ENCODE peak calls at places on chromosomes 5 and 9, in nine cellular contexts. V is esophagus muscularis mucosa, Q is transverse colon, U is Peyer's patch, C is body of pancreas, R is A549, L is prostate gland, K is heart left ventricle, B is HCT116. T is an unnamed sample.

GRCh38 chr5:135033866-135034185 is 202 bp downstream of the PITX1 start:
- DNase-seq in R (no peak), V (no peak), K (no peak), Q (no peak), L (no peak), B (no peak), U (no peak), C (no peak), T (no peak)

GRCh38 chr9:107975426-107976010 is 485.9 kb upstream of the KLF4 start:
- DNase-seq in K (no peak), Q (peak), V (no peak), C (no peak), B (no peak), L (peak), U (no peak), R (no peak), T (no peak)

GRCh38 chr5:116371935-116372334 is 202.7 kb downstream of the SEMA6A start:
- DNase-seq in V (peak), Q (no peak), C (no peak), U (no peak), R (no peak), B (no peak), K (no peak), L (no peak), T (no peak)

GRCh38 chr5:37198842-37199241 is 50.3 kb downstream of the CPLANE1 start:
- DNase-seq in C (no peak), V (no peak), Q (no peak), K (no peak), U (no peak), L (no peak), R (no peak), B (no peak), T (no peak)

GRCh38 chr9:94127806-94128205 is 43.5 kb downstream of the PTPDC1 start:
- DNase-seq in K (no peak), V (no peak), B (no peak), R (no peak), C (no peak), L (no peak), U (no peak), Q (no peak), T (no peak)

GRCh38 chr5:98454904-98455303 is 318.6 kb upstream of the RGMB start:
- DNase-seq in L (no peak), R (no peak), K (no peak), C (no peak), U (no peak), B (peak), Q (no peak), V (no peak), T (no peak)

GRCh38 chr5:36172593-36172992 is 20.7 kb downstream of the SKP2 start:
- DNase-seq in R (no peak), U (no peak), C (no peak), V (no peak), L (no peak), Q (no peak), B (no peak), K (no peak), T (no peak)

GRCh38 chr9:115202181-115202580 is 84.2 kb upstream of the TNC start:
- DNase-seq in L (no peak), C (no peak), K (no peak), B (no peak), V (no peak), Q (no peak), R (no peak), U (no peak), T (no peak)

GRCh38 chr9:136342191-136343120 is 15.1 kb downstream of the GPSM1 start:
- DNase-seq in Q (peak), L (peak), V (peak), C (peak), U (peak), K (peak), R (no peak), B (no peak), T (peak)

GRCh38 chr5:111635946-111636315 is 121.1 kb downstream of the NREP start:
- DNase-seq in C (no peak), B (no peak), V (no peak), Q (no peak), R (no peak), U (no peak), L (no peak), K (no peak), T (no peak)

GRCh38 chr5:122089614-122090013 is 11.6 kb upstream of the LOX start:
- DNase-seq in C (no peak), L (no peak), V (no peak), R (no peak), Q (no peak), U (no peak), K (no peak), B (no peak), T (no peak)

GRCh38 chr5:10295619-10296326 is 11.9 kb downstream of the CMBL start:
- DNase-seq in L (no peak), Q (no peak), K (no peak), C (no peak), R (no peak), V (no peak), B (no peak), U (no peak), T (no peak)

GRCh38 chr5:112694853-112695709 is 42.6 kb upstream of the APC start:
- DNase-seq in L (no peak), U (no peak), B (no peak), R (no peak), K (no peak), Q (no peak), V (no peak), C (no peak), T (no peak)

GRCh38 chr5:68428232-68428811 is 212.8 kb downstream of the PIK3R1 start:
- DNase-seq in K (no peak), B (no peak), U (no peak), C (no peak), V (no peak), Q (no peak), L (no peak), R (no peak), T (no peak)

GRCh38 chr5:151799407-151799806 is 27.7 kb downstream of the G3BP1 start:
- DNase-seq in V (no peak), K (no peak), R (no peak), Q (no peak), U (no peak), B (no peak), C (no peak), L (no peak), T (no peak)

GRCh38 chr5:172453206-172453985 is 929 bp downstream of the SH3PXD2B start:
- DNase-seq in Q (peak), B (peak), V (no peak), K (no peak), U (no peak), C (peak), R (peak), L (no peak), T (no peak)

GRCh38 chr9:128587453-128587852 is 35.1 kb downstream of the SPTAN1 start:
- DNase-seq in V (no peak), L (no peak), R (no peak), B (no peak), U (no peak), C (no peak), Q (no peak), K (no peak), T (no peak)

GRCh38 chr9:88933607-88934379 is 57.5 kb upstream of the S1PR3 start:
- DNase-seq in R (no peak), C (no peak), K (no peak), U (no peak), L (no peak), Q (no peak), V (peak), B (no peak), T (no peak)

GRCh38 chr5:150612905-150613670 is 27.4 kb upstream of the SYNPO start:
- DNase-seq in Q (peak), R (no peak), B (no peak), C (peak), U (no peak), K (no peak), V (no peak), L (peak), T (peak)

GRCh38 chr9:22379272-22379671 is 67.4 kb upstream of the DMRTA1 start:
- DNase-seq in L (no peak), K (no peak), V (no peak), Q (no peak), C (no peak), U (no peak), R (no peak), B (no peak), T (no peak)

GRCh38 chr5:5941486-5941885 is 436.9 kb downstream of the MED10 start:
- DNase-seq in L (no peak), K (no peak), B (no peak), R (no peak), U (no peak), V (peak), C (no peak), Q (no peak), T (no peak)

GRCh38 chr9:121906074-121906520 is 187.0 kb downstream of the TTLL11 start:
- DNase-seq in C (no peak), Q (no peak), L (no peak), R (no peak), K (no peak), V (no peak), B (no peak), U (no peak), T (no peak)

GRCh38 chr5:173454381-173454763 is 126.2 kb upstream of the STC2 start:
- DNase-seq in V (no peak), K (no peak), U (no peak), L (no peak), Q (no peak), C (no peak), B (no peak), R (peak), T (no peak)

GRCh38 chr5:134242146-134242545 is 16.3 kb upstream of the PPP2CA start:
- DNase-seq in B (no peak), V (no peak), R (no peak), K (peak), L (no peak), C (peak), Q (peak), U (no peak), T (no peak)

GRCh38 chr5:87298687-87299362 is 31.1 kb downstream of the RASA1 start:
- DNase-seq in U (no peak), V (no peak), C (no peak), B (no peak), L (no peak), Q (no peak), K (no peak), R (no peak), T (no peak)

GRCh38 chr5:179154991-179155955 is 95.1 kb downstream of the ZNF354C start:
- DNase-seq in C (no peak), B (no peak), R (no peak), V (no peak), Q (no peak), L (no peak), U (peak), K (no peak), T (no peak)

GRCh38 chr5:37951946-37952721 is 112.3 kb upstream of the GDNF start:
- DNase-seq in L (no peak), Q (no peak), K (no peak), V (no peak), C (no peak), R (no peak), U (no peak), B (no peak), T (no peak)

DNA sequence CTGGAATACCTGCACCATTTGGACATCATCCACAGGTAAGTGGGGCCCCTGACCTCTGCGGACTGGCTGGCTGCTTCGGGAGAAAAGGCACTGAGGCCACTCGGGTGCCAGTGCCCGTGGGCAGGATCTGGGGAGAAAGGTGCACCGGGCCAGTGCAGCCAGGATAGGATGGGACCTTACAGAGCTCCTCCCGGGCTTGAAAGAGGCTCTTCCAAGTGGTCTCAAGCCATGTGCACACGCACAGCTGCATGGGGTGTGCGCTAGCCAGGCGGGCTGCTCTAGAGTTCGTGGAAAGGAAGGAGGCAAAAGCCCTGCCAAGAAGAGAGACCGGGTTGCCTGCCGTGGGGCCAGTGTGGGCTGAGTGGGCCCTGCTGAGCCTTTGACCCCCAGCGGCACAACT is 13.4 kb downstream of the STKLD1 start:
- DNase-seq in Q (no peak), V (no peak), B (no peak), L (no peak), K (no peak), U (no peak), C (no peak), R (no peak), T (no peak)
- H3K4me3 ChIP-seq in Q (no peak), V (no peak), B (no peak), L (no peak), K (no peak), U (no peak), C (no peak), R (no peak), T (no peak)

GRCh38 chr5:157743163-157744054 is at the start of gene LSM11:
- DNase-seq in K (peak), C (peak), R (peak), L (peak), Q (peak), B (peak), U (peak), V (peak), T (peak)
- TF ChIP-seq POLR2A in K (no peak), C (no peak), R (no peak), L (peak), Q (peak), B (no peak), U (peak), V (no peak), T (no peak)

GRCh38 chr9:547309-547708 is 294.2 kb upstream of the DMRT1 start:
- DNase-seq in R (no peak), B (no peak), U (no peak), K (no peak), Q (no peak), C (no peak), V (no peak), L (no peak), T (no peak)
- H3K4me3 ChIP-seq in R (no peak), B (no peak), U (no peak), K (peak), Q (no peak), C (no peak), V (peak), L (no peak), T (no peak)

GRCh38 chr9:99105152-99106043 is 485 bp downstream of the TGFBR1 start:
- DNase-seq in B (no peak), V (peak), C (peak), U (peak), K (peak), Q (peak), R (peak), L (peak), T (peak)
- TF ChIP-seq POLR2A in B (no peak), V (peak), C (no peak), U (no peak), K (no peak), Q (peak), R (peak), L (peak), T (no peak)

GRCh38 chr5:79986260-79986659 is 4.8 kb downstream of the MTX3 start:
- DNase-seq in R (no peak), K (no peak), U (no peak), Q (no peak), C (no peak), B (no peak), V (no peak), L (no peak), T (no peak)

GRCh38 chr5:79985288-79985687 is 5.8 kb downstream of the MTX3 start:
- DNase-seq in Q (no peak), L (no peak), R (no peak), K (no peak), B (no peak), U (no peak), V (no peak), C (no peak), T (no peak)

GRCh38 chr5:79992891-79993290 is 1.8 kb upstream of the MTX3 start:
- DNase-seq in R (no peak), U (no peak), L (no peak), V (no peak), C (no peak), B (no peak), Q (no peak), K (no peak), T (no peak)

GRCh38 chr5:79990205-79990597 is 861 bp downstream of the MTX3 start:
- DNase-seq in K (no peak), L (no peak), U (no peak), Q (no peak), R (no peak), C (no peak), V (no peak), B (no peak), T (no peak)

DNA sequence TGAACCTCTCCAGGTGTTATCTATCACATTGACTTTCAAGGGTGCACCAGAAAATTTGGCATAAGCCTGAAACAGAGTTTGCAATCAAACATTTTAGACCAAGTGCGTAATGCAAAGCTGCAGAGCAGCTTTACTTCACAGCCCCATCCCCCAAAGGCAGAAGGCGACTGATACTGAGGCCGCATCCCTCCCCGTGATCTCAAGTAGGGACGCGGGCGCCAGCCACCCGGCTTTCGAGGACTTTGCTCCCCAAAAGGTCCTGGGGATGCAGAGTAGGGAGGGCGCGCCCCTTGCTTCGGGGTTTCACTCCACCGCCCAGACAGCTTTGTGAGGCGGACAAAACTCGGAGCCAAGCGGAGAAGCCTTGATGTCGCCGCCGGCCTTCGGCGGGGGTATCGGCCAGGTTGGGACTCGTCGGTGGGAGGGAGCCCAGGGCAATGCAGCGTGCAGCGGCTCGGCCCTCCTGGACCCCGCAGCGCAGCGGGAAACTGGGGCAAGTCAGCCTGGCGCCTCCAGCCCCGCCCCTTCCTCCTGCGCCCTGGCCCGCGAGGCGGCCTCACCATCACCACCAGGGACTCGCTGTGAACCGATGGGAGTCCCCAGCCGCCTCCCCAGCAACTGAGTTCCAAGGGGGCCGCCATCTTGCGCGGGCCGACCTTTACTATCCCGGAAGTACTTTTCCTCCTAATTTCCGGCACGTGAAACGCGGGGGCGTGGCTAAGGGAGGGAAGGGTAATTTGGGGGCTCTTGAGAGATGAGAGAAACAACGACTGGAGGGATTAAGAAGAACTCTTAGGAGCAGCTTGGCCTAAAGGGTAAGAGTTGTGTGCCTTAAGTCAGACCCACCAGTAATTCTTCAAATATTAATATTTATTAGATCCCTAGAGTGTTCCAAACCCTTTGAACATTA is at the start of gene MTX3:
- DNase-seq in U (peak), R (peak), V (peak), L (peak), B (peak), C (peak), K (peak), Q (peak), T (peak)
- H3K4me3 ChIP-seq in U (peak), R (peak), V (peak), L (peak), B (peak), C (peak), K (peak), Q (peak), T (peak)

T was measured in thyroid gland.